ENCODE peak calls at places on chromosomes 3 and 15, in five cellular contexts. G is Karpas-422; S is activated T-cell treated with anti-CD3 and anti-CD28 coated beads for 1 hour; J is stimulated activated CD4-positive, alpha-beta T cell treated with anti-CD3 and anti-CD28 coated beads, Interleukin-4, amount 100 ng/mL, for 4 hours; K is COR-L47. T is an unnamed sample.

GRCh38 chr3:42778644-42779043 is 5.6 kb upstream of the CCDC13 start:
- DNase-seq in G (no peak), S (no peak), J (no peak), K (no peak), T (no peak)

GRCh38 chr3:134368751-134369105 is 5.5 kb downstream of the AMOTL2 start:
- DNase-seq in G (no peak), S (no peak), J (no peak), K (no peak), T (no peak)

GRCh38 chr3:185328324-185329004 is 34.5 kb upstream of the MAP3K13 start:
- DNase-seq in G (no peak), S (no peak), J (no peak), K (no peak), T (no peak)

GRCh38 chr3:58272891-58273290 is 33.2 kb upstream of the RPP14 start:
- DNase-seq in G (no peak), S (no peak), J (no peak), K (no peak), T (no peak)

GRCh38 chr3:120420855-120421570 is 29.8 kb downstream of the FSTL1 start:
- DNase-seq in G (no peak), S (no peak), J (no peak), K (no peak), T (no peak)

GRCh38 chr15:58473720-58474119 is 41.9 kb downstream of the LIPC start:
- DNase-seq in G (no peak), S (no peak), J (peak; percentile 9), K (no peak), T (peak; percentile 78)

GRCh38 chr15:98799461-98799971 is 151.2 kb downstream of the IGF1R start:
- DNase-seq in G (no peak), S (no peak), J (no peak), K (peak; percentile 44), T (no peak)

GRCh38 chr3:156892701-156893100 is 66.5 kb downstream of the LEKR1 start:
- DNase-seq in G (no peak), S (no peak), J (no peak), K (no peak), T (peak; percentile 96)

GRCh38 chr3:196641278-196642058 is 2.0 kb downstream of the NRROS start:
- DNase-seq in G (no peak), S (no peak), J (peak; percentile 48), K (no peak), T (no peak)

GRCh38 chr15:39106913-39107312 is 474.0 kb upstream of the THBS1 start:
- DNase-seq in G (no peak), S (no peak), J (no peak), K (no peak), T (no peak)

GRCh38 chr3:71072288-71072687 is 511.2 kb downstream of the FOXP1 start:
- DNase-seq in G (no peak), S (no peak), J (no peak), K (no peak), T (no peak)

GRCh38 chr3:146093928-146094327 is 67.1 kb downstream of the PLOD2 start:
- DNase-seq in G (no peak), S (no peak), J (no peak), K (no peak), T (no peak)

GRCh38 chr3:29677421-29677820 is 396.6 kb downstream of the RBMS3 start:
- DNase-seq in G (no peak), S (no peak), J (no peak), K (no peak), T (no peak)

GRCh38 chr3:192726386-192726785 is 955 bp downstream of the FGF12 start:
- DNase-seq in G (no peak), S (no peak), J (no peak), K (no peak), T (no peak)

GRCh38 chr3:25009665-25010064 is 418.4 kb upstream of the RARB start:
- DNase-seq in G (no peak), S (no peak), J (no peak), K (no peak), T (no peak)

GRCh38 chr15:77002436-77002835 is 7.5 kb downstream of the PSTPIP1 start:
- DNase-seq in G (peak; percentile 67), S (no peak), J (no peak), K (no peak), T (no peak)

GRCh38 chr3:79383402-79384012 is 384.3 kb downstream of the ROBO1 start:
- DNase-seq in G (no peak), S (no peak), J (no peak), K (no peak), T (peak; percentile 52)

GRCh38 chr3:192408007-192408655 is 319.2 kb downstream of the FGF12 start:
- DNase-seq in G (no peak), S (no peak), J (no peak), K (no peak), T (no peak)

GRCh38 chr15:100111103-100112060 is 230.4 kb downstream of the ADAMTS17 start:
- DNase-seq in G (no peak), S (no peak), J (peak; percentile 38), K (peak; percentile 75), T (peak; percentile 97)

GRCh38 chr15:42068601-42069000 is 25.8 kb downstream of the PLA2G4D start:
- DNase-seq in G (no peak), S (no peak), J (no peak), K (no peak), T (no peak)

GRCh38 chr3:5239602-5240001 is 52.1 kb downstream of the EDEM1 start:
- DNase-seq in G (no peak), S (no peak), J (no peak), K (no peak), T (peak; percentile 52)

GRCh38 chr3:53161820-53162671 is 1.0 kb downstream of the PRKCD start:
- DNase-seq in G (peak; percentile 88), S (peak; percentile 25), J (peak; percentile 75), K (no peak), T (peak; percentile 32)

GRCh38 chr15:63719281-63719680 is 114.5 kb downstream of the HERC1 start:
- DNase-seq in G (no peak), S (no peak), J (no peak), K (no peak), T (no peak)

GRCh38 chr3:159978353-159978752 is 10.3 kb upstream of the IL12A start:
- DNase-seq in G (no peak), S (no peak), J (no peak), K (no peak), T (no peak)

GRCh38 chr3:50572801-50573371 is 3.6 kb downstream of the HEMK1 start:
- DNase-seq in G (no peak), S (no peak), J (peak; percentile 34), K (no peak), T (no peak)

GRCh38 chr3:59998040-59998439 is 948.2 kb upstream of the CFAP20DC start:
- DNase-seq in G (no peak), S (no peak), J (no peak), K (no peak), T (no peak)

GRCh38 chr15:49686626-49687025 is 65.8 kb downstream of the DTWD1 start:
- DNase-seq in G (no peak), S (no peak), J (no peak), K (no peak), T (peak; percentile 47)